ENCODE peak calls at places on chromosomes 2 and 18, in seven cellular contexts. V, B, H, J, F, K and Q are unnamed samples. For H3K27me3 and H3K9me3, the result is how much of the 10 kb centered on the place peaks cover.

GRCh38 chr2:105627530-105627929 is 117.2 kb upstream of the NCK2 start:
- DNase-seq in J (no peak), K (no peak), V (no peak), H (no peak), F (no peak), B (no peak), Q (no peak)

GRCh38 chr2:214484239-214484638 is 73.4 kb downstream of the VWC2L start:
- DNase-seq in V (no peak), J (peak), F (no peak), H (no peak), B (no peak), K (no peak), Q (no peak)

GRCh38 chr2:132969371-132969985 is 299.5 kb upstream of the LYPD1 start:
- DNase-seq in H (no peak), V (no peak), J (no peak), F (no peak), K (no peak), B (no peak), Q (no peak)

GRCh38 chr2:145161656-145162055 is 641.7 kb upstream of the ZEB2 start:
- DNase-seq in F (no peak), J (no peak), V (no peak), K (no peak), H (no peak), B (no peak), Q (no peak)

GRCh38 chr2:219127236-219127635 is 33.4 kb downstream of the NHEJ1 start:
- DNase-seq in F (no peak), B (no peak), H (no peak), J (no peak), K (no peak), V (no peak), Q (no peak)

GRCh38 chr2:208072250-208072892 is 47.0 kb upstream of the PLEKHM3 start:
- DNase-seq in B (peak), F (no peak), J (peak), K (peak), V (peak), H (peak), Q (peak)

GRCh38 chr2:236555486-236555885 is 14.1 kb upstream of the ACKR3 start:
- DNase-seq in F (no peak), J (no peak), V (no peak), H (no peak), B (no peak), K (no peak), Q (no peak)

GRCh38 chr2:126359494-126359893 is 296.5 kb upstream of the GYPC start:
- DNase-seq in F (no peak), H (no peak), J (no peak), K (no peak), V (no peak), B (no peak), Q (no peak)

GRCh38 chr18:9017170-9017899 is 85.2 kb upstream of the NDUFV2 start:
- DNase-seq in K (peak), B (peak), V (no peak), J (no peak), F (peak), H (peak), Q (peak)

GRCh38 chr2:31271851-31272267 is 37.9 kb downstream of the EHD3 start:
- DNase-seq in J (no peak), B (no peak), V (no peak), H (no peak), K (no peak), F (no peak), Q (no peak)

GRCh38 chr2:202149155-202149762 is 76.2 kb downstream of the KIAA2012 start:
- DNase-seq in K (peak), H (no peak), F (no peak), V (peak), J (no peak), B (peak), Q (no peak)

GRCh38 chr2:1046067-1046466 is 95.4 kb downstream of the SNTG2 start:
- DNase-seq in J (no peak), B (no peak), K (no peak), V (no peak), H (no peak), F (no peak), Q (no peak)

GRCh38 chr2:176584333-176584732 is 315.1 kb downstream of the MTX2 start:
- DNase-seq in K (no peak), J (no peak), F (no peak), V (no peak), H (peak), B (no peak), Q (no peak)

GRCh38 chr2:46311651-46312223 is 14.5 kb downstream of the EPAS1 start:
- DNase-seq in H (no peak), V (no peak), F (no peak), J (no peak), B (no peak), K (no peak), Q (no peak)

GRCh38 chr2:215793747-215794595 is 219.4 kb downstream of the MREG start:
- DNase-seq in B (no peak), K (no peak), H (peak), J (no peak), V (no peak), F (no peak), Q (peak)

GRCh38 chr2:109497911-109498870 is 115.6 kb downstream of the SEPTIN10 start:
- DNase-seq in F (no peak), V (no peak), K (peak), J (no peak), B (no peak), H (no peak), Q (no peak)

GRCh38 chr2:36526216-36526615 is 71.8 kb downstream of the FEZ2 start:
- DNase-seq in F (no peak), J (no peak), K (no peak), B (no peak), H (no peak), V (no peak), Q (no peak)

GRCh38 chr18:9947248-9947647 is 33.4 kb downstream of the VAPA start:
- DNase-seq in F (no peak), H (no peak), K (no peak), J (no peak), V (no peak), B (no peak), Q (no peak)

GRCh38 chr2:188965147-188965546 is 9.0 kb upstream of the COL3A1 start:
- DNase-seq in B (no peak), J (no peak), K (no peak), V (no peak), H (no peak), F (no peak), Q (no peak)

GRCh38 chr2:156329922-156330726 is 2.4 kb downstream of the NR4A2 start:
- DNase-seq in V (peak), B (no peak), K (no peak), J (no peak), H (no peak), F (no peak), Q (no peak)

GRCh38 chr2:26590960-26591618 is 50.1 kb downstream of the CIB4 start:
- DNase-seq in F (no peak), K (no peak), J (peak), H (no peak), B (no peak), V (no peak), Q (no peak)

GRCh38 chr2:17620280-17620679 is 79.8 kb downstream of the VSNL1 start:
- DNase-seq in H (peak), J (no peak), F (no peak), V (no peak), B (no peak), K (peak), Q (no peak)

GRCh38 chr2:157428500-157429175 is 15.3 kb downstream of the CYTIP start:
- DNase-seq in F (no peak), V (no peak), J (no peak), H (no peak), B (no peak), K (no peak), Q (no peak)

GRCh38 chr2:234430892-234431291 is 66.0 kb downstream of the ARL4C start:
- DNase-seq in B (no peak), H (no peak), K (no peak), F (no peak), V (no peak), J (no peak), Q (no peak)

GRCh38 chr2:120722603-120723421 is 12.9 kb upstream of the GLI2 start:
- DNase-seq in F (no peak), V (no peak), H (no peak), J (no peak), K (no peak), B (no peak), Q (no peak)

GRCh38 chr2:27903018-27903417 is 12.5 kb downstream of the BABAM2 start:
- DNase-seq in J (no peak), F (no peak), V (no peak), K (no peak), H (no peak), B (no peak), Q (no peak)

GRCh38 chr2:96839288-96839874 is 4.4 kb downstream of the ANKRD23 start:
- DNase-seq in B (no peak), F (peak), H (peak), J (no peak), K (peak), V (no peak), Q (no peak)

GRCh38 chr2:241508510-241509407 is at the start of gene STK25:
- DNase-seq in B (peak), F (peak), V (peak), H (peak), K (peak), J (peak), Q (peak)

GRCh38 chr2:30688956-30689401 is 118.3 kb downstream of the CAPN13 start:
- DNase-seq in K (peak), V (peak), B (no peak), J (no peak), F (no peak), H (no peak), Q (no peak)

GRCh38 chr2:222709191-222709891 is 37.9 kb downstream of the MOGAT1 start:
- DNase-seq in K (peak), H (peak), F (no peak), B (peak), V (peak), J (peak), Q (peak)

GRCh38 chr2:130791617-130791939 is 36.2 kb downstream of the AMER3 start:
- DNase-seq in H (no peak), K (no peak), V (no peak), B (no peak), J (no peak), F (no peak), Q (no peak)

GRCh38 chr18:75538727-75539126 is 111.2 kb upstream of the SMIM21 start:
- DNase-seq in B (no peak), V (no peak), H (no peak), K (no peak), J (no peak), F (no peak), Q (peak)

GRCh38 chr2:60366178-60366577 is 187.3 kb downstream of the BCL11A start:
- DNase-seq in B (no peak), J (no peak), K (no peak), F (no peak), V (peak), H (no peak), Q (no peak)

GRCh38 chr18:13587937-13588336 is 138.4 kb downstream of the FAM210A start:
- DNase-seq in K (no peak), V (no peak), B (no peak), J (no peak), F (no peak), H (no peak), Q (no peak)

GRCh38 chr2:25078171-25079049 is 36.5 kb downstream of the EFR3B start:
- DNase-seq in V (peak), K (no peak), F (no peak), H (no peak), J (no peak), B (no peak), Q (peak)

GRCh38 chr2:119598576-119598975 is 54.3 kb downstream of the CFAP221 start:
- DNase-seq in J (no peak), B (no peak), H (no peak), V (peak), F (no peak), K (no peak), Q (no peak)

GRCh38 chr2:130355181-130355577 is 677 bp upstream of the PTPN18 start:
- DNase-seq in V (no peak), F (no peak), H (peak), B (no peak), K (no peak), J (no peak), Q (no peak)

GRCh38 chr18:5253910-5254309 is 41.6 kb downstream of the ZBTB14 start:
- DNase-seq in B (no peak), J (no peak), V (no peak), H (no peak), F (no peak), K (no peak), Q (no peak)

DNA sequence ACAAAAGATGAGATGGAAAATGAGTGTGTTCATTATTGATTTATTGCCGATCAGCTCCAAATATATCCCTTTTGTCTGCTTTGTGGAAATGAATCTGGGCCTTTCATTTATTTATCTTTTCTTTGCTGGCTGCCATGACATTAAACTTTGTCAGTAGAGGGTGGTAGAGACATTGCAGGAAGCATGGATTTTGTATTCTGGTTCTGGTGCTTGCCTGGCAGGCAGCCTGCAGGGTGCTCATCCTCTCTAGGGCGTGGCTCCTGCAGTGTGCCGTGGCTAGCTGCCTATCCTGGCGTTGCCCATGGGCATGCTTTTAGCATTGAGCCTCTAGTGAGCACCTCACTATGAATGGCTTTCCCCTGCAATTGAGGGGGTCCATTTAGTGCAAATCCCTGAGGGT is 593.1 kb downstream of the RNF144A start:
- DNase-seq in J (no peak), V (no peak), F (no peak), B (no peak), H (no peak), K (no peak), Q (no peak)
- TF ChIP-seq CTCF in J (peak), V (no peak), F (no peak), B (no peak), H (no peak), K (no peak), Q (no peak)

GRCh38 chr2:203803046-203803429 is 64.5 kb upstream of the CTLA4 start:
- DNase-seq in F (no peak), B (no peak), J (no peak), K (no peak), V (no peak), H (no peak), Q (no peak)
- H3K27me3 ChIP-seq in F (under half), B (under half), J (under half), K (under half), V (under half), H (under half), Q (under half)

GRCh38 chr2:100504542-100504941 is 34.3 kb downstream of the NMS start:
- DNase-seq in V (no peak), H (no peak), J (no peak), B (no peak), K (no peak), F (no peak), Q (no peak)
- H3K9me3 ChIP-seq in V (under half), H (under half), J (under half), B (under half), K (under half), F (under half), Q (under half)

DNA sequence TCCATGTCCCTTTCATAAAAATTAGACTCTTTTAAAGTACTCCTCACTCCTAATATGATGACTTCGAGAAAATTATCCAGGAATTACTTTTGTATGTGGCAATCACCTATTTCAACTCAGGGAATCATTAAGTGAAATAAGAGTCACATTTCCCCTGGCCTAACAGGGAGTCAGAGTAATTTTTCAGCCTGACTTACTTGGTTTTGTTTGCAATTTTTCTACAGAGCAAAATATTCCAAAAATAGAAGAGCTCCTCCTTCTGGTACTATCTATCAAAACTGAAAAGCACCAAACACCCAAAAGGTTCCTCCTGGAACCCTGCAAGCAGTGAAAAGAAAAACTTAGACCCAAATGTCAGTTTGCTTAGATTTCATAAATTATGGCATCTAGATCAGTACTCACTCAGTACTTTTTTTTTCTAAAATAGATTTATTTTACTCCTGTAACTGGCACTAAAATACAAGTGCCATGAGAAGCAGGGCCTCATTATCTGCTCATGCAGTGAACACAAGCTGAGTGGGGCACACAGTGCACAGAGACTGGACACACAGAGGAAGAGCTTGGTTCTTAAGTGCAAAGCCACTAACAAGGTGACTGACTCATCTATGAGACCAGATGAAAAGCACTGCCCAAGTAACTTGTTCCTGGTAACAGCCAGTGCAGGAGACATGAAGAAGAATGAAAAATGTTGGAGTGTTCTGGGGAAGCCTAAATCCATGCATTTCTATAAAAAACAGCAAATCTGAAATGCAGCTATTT is 28.7 kb downstream of the ACAA2 start:
- DNase-seq in H (no peak), J (no peak), F (no peak), K (no peak), B (no peak), V (no peak), Q (no peak)
- TF ChIP-seq CTCF in H (no peak), J (peak), F (no peak), K (no peak), B (no peak), V (peak), Q (peak)

GRCh38 chr2:88198308-88198707 is 28.2 kb downstream of the THNSL2 start:
- DNase-seq in K (no peak), F (no peak), H (no peak), J (no peak), B (no peak), V (no peak), Q (no peak)

GRCh38 chr2:88199912-88200682 is 30.0 kb downstream of the THNSL2 start:
- DNase-seq in J (no peak), F (no peak), V (peak), H (no peak), K (peak), B (no peak), Q (no peak)

GRCh38 chr2:88195247-88195646 is 25.1 kb downstream of the THNSL2 start:
- DNase-seq in V (no peak), H (no peak), B (no peak), K (no peak), J (no peak), F (no peak), Q (no peak)

GRCh38 chr2:88196490-88197087 is 26.4 kb downstream of the THNSL2 start:
- DNase-seq in F (no peak), V (no peak), K (no peak), H (no peak), B (no peak), J (no peak), Q (no peak)

GRCh38 chr2:88197732-88198131 is 27.6 kb downstream of the THNSL2 start:
- DNase-seq in B (no peak), F (no peak), H (no peak), V (no peak), K (no peak), J (no peak), Q (no peak)
- H3K27me3 ChIP-seq in B (under half), F (half or more), H (under half), V (under half), K (under half), J (under half), Q (under half)

DNA sequence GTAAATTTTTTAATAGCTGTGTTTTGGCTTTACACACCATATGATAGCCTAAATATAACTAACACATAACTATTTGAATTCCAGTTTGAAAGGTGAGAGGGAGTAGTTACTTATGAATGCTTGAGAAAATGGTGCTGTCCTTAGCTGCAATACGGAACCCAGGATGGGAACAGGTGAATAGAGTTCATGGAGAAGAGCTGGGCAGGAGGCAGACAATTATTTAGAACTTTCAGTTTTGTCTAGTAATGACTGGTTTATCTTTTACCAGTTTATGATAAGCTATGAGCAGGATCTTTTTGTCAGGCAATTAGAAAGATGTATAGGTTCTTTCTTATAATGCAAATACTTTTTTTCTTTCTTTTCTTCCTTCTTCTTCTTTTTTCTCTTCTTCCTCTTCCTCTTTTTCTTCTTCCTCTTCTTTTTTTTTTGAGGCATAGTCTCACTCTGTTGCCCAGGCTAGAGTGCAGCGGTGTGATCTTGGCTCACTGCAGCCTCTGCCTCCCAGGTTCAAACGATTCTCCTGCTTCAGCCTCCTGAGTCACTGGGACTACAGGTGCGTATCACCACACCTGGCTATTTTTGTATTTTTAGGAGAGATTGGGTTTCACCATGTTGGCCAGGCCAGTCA is 25.9 kb downstream of the UBR3 start:
- DNase-seq in V (no peak), F (no peak), J (no peak), K (no peak), H (no peak), B (no peak), Q (no peak)
- H3K9me3 ChIP-seq in V (under half), F (under half), J (under half), K (under half), H (under half), B (under half), Q (under half)